ENCODE peak calls at places on chromosomes 16 and 17, in ten cellular contexts. I is PC-3; K is psoas muscle; A is AG09309; R is fibroblast of mammary gland; P is A549; V is MM.1S; Q is body of pancreas; M is foreskin fibroblast; U is CD8-positive, alpha-beta T cell. Y is an unnamed sample.

GRCh38 chr17:44095647-44096496 is 25.3 kb downstream of the G6PC3 start:
- DNase-seq in M (peak; percentile 90), V (no peak), A (peak; percentile 70), R (peak; percentile 91), U (no peak), K (peak; percentile 82), Q (no peak), P (peak; percentile 94), I (peak; percentile 65), Y (peak; percentile 95)

GRCh38 chr17:29358421-29358820 is 31.7 kb upstream of the TAOK1 start:
- DNase-seq in U (no peak), P (no peak), Q (no peak), I (no peak), K (no peak), V (no peak), M (no peak), R (no peak), A (no peak), Y (no peak)

GRCh38 chr17:77843878-77844260 is 114.6 kb upstream of the TNRC6C start:
- DNase-seq in Q (no peak), V (no peak), A (no peak), I (no peak), K (no peak), R (no peak), P (no peak), U (no peak), M (no peak), Y (no peak)

GRCh38 chr17:76137026-76137350 is 4.1 kb downstream of the FOXJ1 start:
- DNase-seq in R (no peak), M (no peak), A (no peak), V (no peak), U (no peak), I (no peak), P (no peak), Q (no peak), K (no peak), Y (no peak)

GRCh38 chr17:43360376-43360738 is 38.4 kb upstream of the ARL4D start:
- DNase-seq in Q (peak; percentile 51), R (peak; percentile 97), U (peak; percentile 88), M (peak; percentile 68), V (peak; percentile 66), K (no peak), A (peak; percentile 62), P (peak; percentile 80), I (peak; percentile 69), Y (peak; percentile 88)

GRCh38 chr16:30494709-30495108 is 22.2 kb downstream of the ITGAL start:
- DNase-seq in A (no peak), M (no peak), Q (no peak), I (no peak), P (no peak), K (no peak), U (no peak), R (no peak), V (no peak), Y (no peak)

GRCh38 chr17:5823219-5823618 is 238.9 kb upstream of the NLRP1 start:
- DNase-seq in K (no peak), V (no peak), R (no peak), U (no peak), P (no peak), M (no peak), Q (no peak), I (peak; percentile 59), A (no peak), Y (no peak)

GRCh38 chr17:8192070-8192815 is 2.3 kb upstream of the BORCS6 start:
- DNase-seq in V (peak; percentile 86), R (peak; percentile 95), U (peak; percentile 51), P (peak; percentile 97), Q (peak; percentile 82), M (peak; percentile 75), I (peak; percentile 42), A (no peak), K (peak; percentile 85), Y (peak; percentile 93)

GRCh38 chr17:82497483-82498405 is 21.8 kb upstream of the FOXK2 start:
- DNase-seq in R (peak; percentile 72), K (peak; percentile 77), P (peak; percentile 48), U (peak; percentile 48), A (no peak), M (peak; percentile 66), Q (peak; percentile 34), I (peak; percentile 27), V (peak; percentile 56), Y (peak; percentile 38)

GRCh38 chr17:30821751-30822723 is 2.5 kb downstream of the CRLF3 start:
- DNase-seq in A (no peak), M (no peak), P (no peak), I (no peak), V (no peak), U (no peak), K (no peak), R (no peak), Q (no peak), Y (no peak)

GRCh38 chr16:85174871-85175723 is 62.8 kb upstream of the CIBAR2 start:
- DNase-seq in R (peak; percentile 52), A (no peak), K (peak; percentile 47), I (peak; percentile 19), P (no peak), U (peak; percentile 1), Q (no peak), V (no peak), M (no peak), Y (peak; percentile 28)

GRCh38 chr17:42683407-42684031 is 1.2 kb downstream of the CNTNAP1 start:
- DNase-seq in K (peak; percentile 80), A (no peak), I (peak; percentile 27), Q (no peak), M (no peak), R (peak; percentile 31), U (no peak), V (no peak), P (no peak), Y (no peak)

GRCh38 chr17:80432961-80433550 is 18.1 kb downstream of the ENDOV start:
- DNase-seq in I (no peak), A (no peak), U (no peak), Q (no peak), M (no peak), V (no peak), R (no peak), K (peak; percentile 18), P (no peak), Y (no peak)
- TF ChIP-seq CTCF in I (no peak), A (no peak), U (no peak), Q (no peak), M (no peak), V (no peak), R (no peak), K (no peak), P (no peak), Y (no peak)

GRCh38 chr17:58529275-58529674 is 14.8 kb upstream of the MTMR4 start:
- DNase-seq in P (no peak), M (no peak), U (no peak), R (no peak), Q (no peak), K (no peak), V (no peak), I (no peak), A (no peak), Y (peak; percentile 27)

GRCh38 chr17:58532555-58532951 is 18.1 kb upstream of the MTMR4 start:
- DNase-seq in U (no peak), R (no peak), A (no peak), Q (no peak), M (no peak), P (no peak), I (no peak), K (no peak), V (no peak), Y (no peak)

GRCh38 chr17:58531661-58532554 is 17.5 kb upstream of the MTMR4 start:
- DNase-seq in M (peak; percentile 30), I (peak; percentile 56), P (no peak), A (no peak), R (peak; percentile 12), V (peak; percentile 67), Q (peak; percentile 63), U (peak; percentile 49), K (peak; percentile 74), Y (peak; percentile 39)

GRCh38 chr17:58531122-58531521 is 16.7 kb upstream of the MTMR4 start:
- DNase-seq in Q (no peak), K (no peak), R (no peak), A (no peak), I (no peak), P (no peak), U (no peak), V (no peak), M (no peak), Y (no peak)

DNA sequence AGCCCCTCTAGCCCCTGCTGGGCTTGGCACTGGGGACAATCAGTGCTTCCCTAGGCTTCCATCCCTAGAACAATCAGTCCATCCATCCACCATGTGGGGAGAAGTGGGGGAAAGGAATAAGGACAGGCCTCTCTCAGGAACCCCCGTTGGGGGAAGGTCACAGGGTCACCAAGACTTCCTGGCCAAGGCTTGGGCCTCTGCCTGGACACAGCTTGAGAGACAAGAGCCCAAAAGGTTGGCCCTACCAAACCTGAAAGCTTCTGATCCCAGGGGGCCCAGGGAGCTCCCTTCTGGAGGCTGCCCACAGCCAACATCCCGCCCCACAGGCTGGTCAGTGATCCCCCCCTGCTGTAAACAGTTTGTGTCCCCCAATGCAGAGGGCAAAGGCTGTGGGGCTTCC is 16.2 kb upstream of the MTMR4 start:
- DNase-seq in M (no peak), R (no peak), I (no peak), A (no peak), V (no peak), Q (no peak), U (no peak), P (no peak), K (no peak), Y (no peak)
- H3K4me3 ChIP-seq in M (no peak overlapping the region), R (no peak overlapping the region), I (no peak overlapping the region), A (no peak overlapping the region), V (no peak overlapping the region), Q (no peak overlapping the region), U (no peak overlapping the region), P (no peak overlapping the region), K (peak overlapping the region; percentile 73), Y (no peak overlapping the region)

DNA sequence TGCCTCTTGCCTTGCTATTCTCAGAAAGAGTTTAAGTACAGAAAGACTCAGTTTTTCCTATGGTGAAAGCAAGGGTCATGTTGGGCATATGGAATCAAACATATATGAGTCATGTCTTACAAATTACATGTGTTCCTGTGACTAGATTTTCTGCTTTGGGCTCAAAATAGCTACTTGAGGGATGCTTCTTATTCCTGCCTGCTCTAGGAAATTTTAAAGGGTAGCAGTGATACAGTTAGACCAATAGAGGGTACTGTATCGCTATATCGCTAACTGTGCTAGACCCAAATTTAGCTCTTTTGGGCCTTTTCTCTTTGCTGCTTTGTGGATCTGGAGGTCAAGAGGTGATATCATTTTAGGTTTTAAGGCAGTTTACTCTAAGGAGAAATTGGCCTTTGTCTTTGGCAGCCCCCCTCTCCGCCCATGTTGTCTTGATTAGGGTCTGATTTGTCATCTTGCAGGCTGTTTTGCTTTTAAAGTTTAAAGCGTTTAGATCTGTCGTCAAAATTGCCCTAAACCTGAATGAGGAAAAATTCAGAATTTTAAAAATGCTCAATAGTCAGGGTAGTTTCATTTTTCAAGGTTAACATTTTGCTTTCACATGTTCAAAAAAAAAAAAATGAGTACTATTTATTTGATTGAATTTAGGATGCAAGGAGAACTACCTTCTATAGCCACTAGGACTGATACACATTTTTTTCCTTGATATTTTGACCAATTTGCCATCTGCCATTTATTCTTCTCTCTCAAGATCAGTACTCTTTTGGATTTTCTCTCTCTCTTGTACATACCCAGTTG is 8.8 kb downstream of the NFATC3 start:
- DNase-seq in R (peak; percentile 80), A (no peak), I (peak; percentile 32), K (no peak), P (peak; percentile 34), V (peak; percentile 24), U (no peak), M (peak; percentile 71), Q (no peak), Y (peak; percentile 54)
- TF ChIP-seq CTCF in R (peak; percentile 86), A (peak; percentile 61), I (peak; percentile 48), K (peak; percentile 37), P (peak; percentile 57), V (peak; percentile 32), U (peak; percentile 69), M (peak; percentile 72), Q (no peak), Y (peak; percentile 58)

GRCh38 chr16:87984868-87985267 is 33.6 kb downstream of the BANP start:
- DNase-seq in U (no peak), M (no peak), A (no peak), K (no peak), I (no peak), V (no peak), R (no peak), Q (no peak), P (no peak), Y (no peak)
- H3K4me3 ChIP-seq in U (no peak overlapping the region), M (no peak overlapping the region), A (no peak overlapping the region), K (no peak overlapping the region), I (no peak overlapping the region), V (no peak overlapping the region), R (no peak overlapping the region), Q (no peak overlapping the region), P (no peak overlapping the region), Y (no peak overlapping the region)

Y was measured in fibroblast of pulmonary artery.